ENCODE peak calls at places on chromosome 17, in four cellular contexts. One of them, this sample, is unnamed.
A peak's percentile ranks its signal among the peaks of the same experiment; 100 is the strongest.

GRCh38 chr17:75908201-75908600 is 3.5 kb upstream of the MRPL38 start:
- DNase-seq in K562: no peak
- DNase-seq in H1: no peak
- DNase-seq in HepG2: no peak
- DNase-seq in this sample: no peak

GRCh38 chr17:45228121-45228941 is 6.6 kb downstream of the FMNL1 start:
- DNase-seq in K562: no peak
- DNase-seq in H1: no peak
- DNase-seq in HepG2: no peak
- DNase-seq in this sample: peak; percentile 73

GRCh38 chr17:74426551-74427047 is 5.3 kb upstream of the GPRC5C start:
- DNase-seq in K562: peak; percentile 37
- DNase-seq in H1: no peak
- DNase-seq in HepG2: no peak
- DNase-seq in this sample: no peak

GRCh38 chr17:45394001-45394912 is 38.4 kb downstream of the ARHGAP27 start:
- DNase-seq in K562: no peak
- DNase-seq in H1: no peak
- DNase-seq in HepG2: no peak
- DNase-seq in this sample: no peak

GRCh38 chr17:28469376-28469775 is 4.1 kb upstream of the SLC13A2 start:
- DNase-seq in K562: no peak
- DNase-seq in H1: peak; percentile 22
- DNase-seq in HepG2: no peak
- DNase-seq in this sample: no peak

GRCh38 chr17:3748576-3748975 is 24.9 kb downstream of the HASPIN start:
- DNase-seq in K562: no peak
- DNase-seq in H1: no peak
- DNase-seq in HepG2: no peak
- DNase-seq in this sample: no peak

GRCh38 chr17:5027921-5028320 is 7.3 kb downstream of the SLC52A1 start:
- DNase-seq in K562: no peak
- DNase-seq in H1: no peak
- DNase-seq in HepG2: no peak
- DNase-seq in this sample: no peak

GRCh38 chr17:29581583-29582253 is 7.7 kb downstream of the GIT1 start:
- DNase-seq in K562: no peak
- DNase-seq in H1: no peak
- DNase-seq in HepG2: no peak
- DNase-seq in this sample: no peak

GRCh38 chr17:13727441-13728171 is 125.9 kb upstream of the HS3ST3A1 start:
- DNase-seq in K562: no peak
- DNase-seq in H1: no peak
- DNase-seq in HepG2: no peak
- DNase-seq in this sample: no peak

GRCh38 chr17:59366773-59367656 is 35.6 kb downstream of the YPEL2 start:
- DNase-seq in K562: no peak
- DNase-seq in H1: no peak
- DNase-seq in HepG2: peak; percentile 98
- DNase-seq in this sample: no peak

GRCh38 chr17:47176438-47176837 is 12.7 kb downstream of the CDC27 start:
- DNase-seq in K562: no peak
- DNase-seq in H1: no peak
- DNase-seq in HepG2: no peak
- DNase-seq in this sample: no peak

GRCh38 chr17:28511858-28512461 is 5.8 kb downstream of the FOXN1 start:
- DNase-seq in K562: peak; percentile 47
- DNase-seq in H1: no peak
- DNase-seq in HepG2: no peak
- DNase-seq in this sample: no peak

GRCh38 chr17:80303824-80304223 is 43.2 kb downstream of the RNF213 start:
- DNase-seq in K562: no peak
- DNase-seq in H1: no peak
- DNase-seq in HepG2: no peak
- DNase-seq in this sample: no peak

GRCh38 chr17:78908426-78908825 is 5.4 kb upstream of the CEP295NL start:
- DNase-seq in K562: no peak
- DNase-seq in H1: no peak
- DNase-seq in HepG2: peak; percentile 33
- DNase-seq in this sample: no peak

DNA sequence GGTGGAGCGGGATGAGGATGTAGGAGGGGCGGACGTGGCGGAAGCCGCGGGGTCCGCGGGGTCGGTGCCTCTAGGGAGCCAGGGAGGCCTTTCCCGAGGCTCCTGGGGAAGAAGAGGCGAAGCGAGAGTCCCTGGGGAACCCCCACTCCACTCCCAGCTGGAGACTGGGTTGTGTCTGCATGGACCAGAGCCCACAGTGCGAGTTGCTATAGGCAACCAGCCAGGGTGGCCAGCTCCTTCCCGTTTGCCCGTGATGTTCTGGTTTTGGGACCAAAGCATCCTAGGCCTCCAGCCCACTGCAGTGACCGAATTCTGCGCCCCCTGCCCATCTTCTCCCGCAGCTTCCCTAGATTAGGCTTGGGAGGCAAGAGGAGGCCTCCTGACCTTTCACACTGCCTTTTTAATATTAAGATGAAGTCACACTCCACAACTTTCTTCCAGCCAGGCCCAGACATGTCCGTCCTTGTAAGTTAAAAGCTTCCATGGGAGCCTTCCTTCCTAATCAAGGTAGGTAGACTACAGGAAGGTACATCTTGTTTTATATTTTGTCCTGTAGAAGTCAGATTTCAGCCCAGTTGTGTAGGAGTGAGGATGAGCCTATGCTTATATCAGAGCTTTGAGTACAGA is 469 bp downstream of the AMZ2 start:
- DNase-seq in K562: no peak
- DNase-seq in H1: no peak
- DNase-seq in HepG2: no peak
- DNase-seq in this sample: no peak
- TF ChIP-seq MAFK in K562: no peak
- TF ChIP-seq MAFK in H1: no peak
- TF ChIP-seq MAFK in HepG2: no peak
- TF ChIP-seq MAFK in this sample: no peak

GRCh38 chr17:81502471-81503017 is 10.1 kb downstream of the ACTG1 start:
- DNase-seq in K562: no peak
- DNase-seq in H1: no peak
- DNase-seq in HepG2: no peak
- DNase-seq in this sample: no peak
- TF ChIP-seq MAX in K562: peak; percentile 35
- TF ChIP-seq MAX in H1: no peak
- TF ChIP-seq MAX in HepG2: peak; percentile 20
- TF ChIP-seq MAX in this sample: no peak

DNA sequence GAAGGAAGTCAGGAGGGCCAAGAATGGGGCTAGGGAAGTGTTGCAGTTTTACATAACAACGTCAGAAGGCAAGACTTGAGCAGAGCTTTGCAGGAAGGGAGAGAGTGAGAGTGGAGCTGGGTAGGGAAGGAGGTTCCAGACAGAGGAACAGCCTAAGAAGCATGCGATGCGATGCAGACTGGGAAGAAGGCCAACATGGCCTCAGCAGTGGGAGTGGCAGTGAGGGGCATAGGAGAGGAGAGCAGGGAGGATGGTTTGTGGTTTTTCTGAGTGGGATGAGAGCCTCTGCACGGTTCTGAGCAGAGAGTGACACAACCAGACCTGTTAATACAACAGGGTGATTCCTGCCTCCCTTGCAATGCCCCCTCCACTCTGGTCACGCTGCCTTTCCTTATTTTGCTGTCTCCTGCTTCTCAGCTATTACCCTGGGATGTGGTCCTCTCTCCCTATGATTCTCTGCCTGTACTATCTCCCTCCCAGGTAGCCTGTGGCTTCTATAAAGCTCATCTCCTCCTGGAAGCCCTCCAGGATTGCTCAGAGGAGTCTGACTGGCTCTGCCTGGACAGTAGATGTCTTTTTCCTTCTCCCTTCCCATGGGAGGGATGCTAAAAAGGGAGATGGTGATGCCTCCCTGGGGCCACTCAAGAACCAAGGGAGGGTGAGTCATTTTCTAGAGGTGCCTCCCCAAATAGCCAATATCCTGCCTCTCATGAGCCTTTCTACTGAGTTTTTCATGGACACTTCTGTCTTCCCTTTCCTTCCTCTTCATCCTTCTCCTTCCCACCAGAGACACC is 38.7 kb upstream of the NGFR start:
- DNase-seq in K562: no peak
- DNase-seq in H1: no peak
- DNase-seq in HepG2: no peak
- DNase-seq in this sample: no peak
- TF ChIP-seq MAFK in K562: no peak
- TF ChIP-seq MAFK in H1: no peak
- TF ChIP-seq MAFK in HepG2: no peak
- TF ChIP-seq MAFK in this sample: no peak

DNA sequence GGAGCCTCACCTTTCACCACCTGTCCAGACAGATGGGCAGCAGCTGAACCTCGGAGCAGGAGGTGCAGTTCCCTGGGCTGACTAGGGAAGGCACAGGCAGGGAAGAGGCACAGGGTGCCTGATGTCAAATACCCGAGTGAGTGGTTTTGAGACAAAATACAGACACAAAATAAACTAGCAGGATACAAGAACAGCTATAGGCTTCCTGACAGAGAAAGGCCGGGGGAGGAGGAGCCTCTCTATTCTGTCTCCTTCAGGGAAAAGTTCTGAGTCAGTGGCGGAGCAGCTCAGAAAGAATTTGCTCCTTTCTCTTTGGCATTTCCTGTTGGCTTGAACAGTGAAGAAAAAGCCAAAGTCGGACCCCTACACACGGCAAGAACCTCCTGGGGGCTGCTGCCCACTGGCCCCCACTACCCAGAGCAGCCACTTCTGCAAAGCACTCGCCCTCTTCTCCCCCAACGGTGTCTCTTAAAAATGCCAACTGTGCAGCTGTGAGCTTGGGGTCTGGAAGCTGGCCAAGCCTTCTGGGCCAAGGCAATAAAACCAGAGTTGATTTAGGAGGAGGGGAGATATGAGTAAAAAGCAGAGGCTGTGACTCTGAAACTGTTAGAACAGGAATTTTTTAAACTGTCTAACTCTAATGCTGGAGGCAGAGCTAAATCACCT is 14.4 kb upstream of the FAAP100 start:
- DNase-seq in K562: no peak
- DNase-seq in H1: no peak
- DNase-seq in HepG2: no peak
- DNase-seq in this sample: peak; percentile 89
- TF ChIP-seq MAX in K562: no peak
- TF ChIP-seq MAX in H1: no peak
- TF ChIP-seq MAX in HepG2: no peak
- TF ChIP-seq MAX in this sample: peak; percentile 78

GRCh38 chr17:39633570-39634183 is 3.3 kb upstream of the STARD3 start:
- DNase-seq in K562: no peak
- DNase-seq in H1: no peak
- DNase-seq in HepG2: no peak
- DNase-seq in this sample: no peak

GRCh38 chr17:39635614-39636176 is 1.2 kb upstream of the STARD3 start:
- DNase-seq in K562: peak; percentile 46
- DNase-seq in H1: no peak
- DNase-seq in HepG2: no peak
- DNase-seq in this sample: no peak

GRCh38 chr17:39636587-39636926 is 387 bp upstream of the STARD3 start:
- DNase-seq in K562: peak; percentile 42
- DNase-seq in H1: no peak
- DNase-seq in HepG2: no peak
- DNase-seq in this sample: no peak

GRCh38 chr17:39632153-39632941 is 4.6 kb upstream of the STARD3 start:
- DNase-seq in K562: no peak
- DNase-seq in H1: no peak
- DNase-seq in HepG2: no peak
- DNase-seq in this sample: no peak

DNA sequence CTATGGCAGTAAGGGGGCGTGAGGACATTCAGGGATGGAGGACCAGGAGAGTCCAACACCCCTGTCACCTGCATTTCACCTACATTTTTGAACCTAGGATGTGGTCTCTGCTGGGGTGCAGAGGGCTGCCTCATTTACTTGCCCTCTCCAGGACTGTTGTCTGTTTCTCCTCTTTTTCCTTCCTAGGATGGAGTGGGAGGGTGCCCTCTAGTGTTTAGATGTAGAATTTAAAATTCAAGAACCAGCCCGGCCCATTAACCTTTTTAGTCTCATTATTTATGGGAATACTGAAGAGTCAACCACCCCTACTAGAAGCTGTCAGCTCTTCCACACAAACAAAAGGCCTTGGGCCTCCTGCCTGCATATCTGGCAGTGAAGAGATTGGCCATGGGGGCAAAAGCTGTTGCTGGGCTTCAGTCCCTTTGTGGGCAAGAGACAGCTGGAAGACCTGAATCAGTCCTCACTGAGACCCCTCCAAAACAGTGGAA is 2.5 kb upstream of the STARD3 start:
- DNase-seq in K562: peak; percentile 62
- DNase-seq in H1: no peak
- DNase-seq in HepG2: no peak
- DNase-seq in this sample: peak; percentile 85
- TF ChIP-seq MAFK in K562: no peak
- TF ChIP-seq MAFK in H1: no peak
- TF ChIP-seq MAFK in HepG2: no peak
- TF ChIP-seq MAFK in this sample: no peak